ENCODE peak calls at places on chromosomes 4 and X, in six cellular contexts. H is T-helper 9 cell; Y is mesendoderm; S is activated CD4-positive, alpha-beta T cell treated with anti-CD3 and anti-CD28 coated beads for 48 hours; E is NCI-H1092; Z is ACHN. P is an unnamed sample.

GRCh38 chr4:25928956-25929336 is 14.9 kb downstream of the SMIM20 start:
- DNase-seq in H (no peak), Y (no peak), S (no peak), E (peak), Z (no peak), P (no peak)

GRCh38 chrX:69065451-69065850 is 99.8 kb downstream of the PJA1 start:
- DNase-seq in H (no peak), Y (no peak), S (no peak), E (no peak), Z (no peak), P (no peak)

GRCh38 chr4:1356181-1356998 is 9.4 kb downstream of the UVSSA start:
- DNase-seq in H (peak), Y (peak), S (peak), E (peak), Z (peak), P (no peak)

GRCh38 chrX:129115104-129115503 is 408.2 kb downstream of the SMARCA1 start:
- DNase-seq in H (no peak), Y (peak), S (peak), E (peak), Z (peak), P (no peak)

GRCh38 chr4:6475492-6476020 is 3.1 kb upstream of the PPP2R2C start:
- DNase-seq in H (no peak), Y (no peak), S (no peak), E (no peak), Z (no peak), P (no peak)

GRCh38 chrX:119055650-119056049 is 17.1 kb upstream of the CT47C1 start:
- DNase-seq in H (no peak), Y (no peak), S (no peak), E (no peak), Z (no peak), P (no peak)

GRCh38 chrX:82658492-82658891 is 849.6 kb upstream of the POU3F4 start:
- DNase-seq in H (no peak), Y (no peak), S (no peak), E (no peak), Z (no peak), P (no peak)

GRCh38 chr4:170087163-170087700 is 2.5 kb downstream of the AADAT start:
- DNase-seq in H (no peak), Y (no peak), S (no peak), E (no peak), Z (no peak), P (no peak)

GRCh38 chrX:44071070-44071645 is 98.0 kb upstream of the NDP start:
- DNase-seq in H (no peak), Y (no peak), S (no peak), E (no peak), Z (no peak), P (no peak)

GRCh38 chr4:52876063-52876462 is 13.9 kb downstream of the RASL11B start:
- DNase-seq in H (no peak), Y (no peak), S (no peak), E (no peak), Z (no peak), P (no peak)

GRCh38 chr4:139740531-139741041 is 75.0 kb downstream of the MGST2 start:
- DNase-seq in H (no peak), Y (peak), S (no peak), E (peak), Z (peak), P (peak)

GRCh38 chr4:131370846-131371245 is 1778.2 kb upstream of the PCDH10 start:
- DNase-seq in H (no peak), Y (no peak), S (no peak), E (peak), Z (peak), P (no peak)